ENCODE peak calls at places on chromosomes 3 and 15, in ten cellular contexts. X, L, O, D, V, P, R, W, N and C are unnamed samples.

GRCh38 chr15:65042776-65043322 is 2.3 kb upstream of the SLC51B start:
- DNase-seq in X (no peak), L (no peak), O (no peak), D (no peak), V (no peak), P (no peak), R (no peak), W (no peak), N (peak; percentile 41), C (no peak)

GRCh38 chr3:65569129-65569528 is 469.6 kb downstream of the MAGI1 start:
- DNase-seq in X (no peak), L (no peak), O (no peak), D (no peak), V (no peak), P (no peak), R (no peak), W (no peak), N (no peak), C (no peak)

GRCh38 chr15:48682949-48683651 is 37.6 kb upstream of the FBN1 start:
- DNase-seq in X (no peak), L (no peak), O (peak; percentile 69), D (peak; percentile 29), V (no peak), P (no peak), R (peak; percentile 56), W (peak; percentile 85), N (peak; percentile 26), C (no peak)

GRCh38 chr3:76415384-76415783 is 624.5 kb upstream of the ROBO2 start:
- DNase-seq in X (no peak), L (no peak), O (no peak), D (no peak), V (no peak), P (no peak), R (no peak), W (no peak), N (no peak), C (no peak)

GRCh38 chr3:25536668-25537331 is 108.7 kb downstream of the RARB start:
- DNase-seq in X (no peak), L (no peak), O (no peak), D (no peak), V (no peak), P (no peak), R (no peak), W (no peak), N (no peak), C (no peak)

GRCh38 chr15:90035095-90035834 is 34.1 kb downstream of the ZNF710 start:
- DNase-seq in X (no peak), L (peak; percentile 42), O (peak; percentile 77), D (peak; percentile 51), V (peak; percentile 99), P (no peak), R (peak; percentile 73), W (peak; percentile 77), N (peak; percentile 55), C (no peak)

GRCh38 chr15:68921926-68922325 is 8.4 kb upstream of the SPESP1 start:
- DNase-seq in X (no peak), L (no peak), O (no peak), D (no peak), V (no peak), P (no peak), R (no peak), W (no peak), N (no peak), C (no peak)

GRCh38 chr15:96264801-96265515 is 65.5 kb upstream of the NR2F2 start:
- DNase-seq in X (no peak), L (no peak), O (no peak), D (peak; percentile 64), V (no peak), P (no peak), R (no peak), W (no peak), N (no peak), C (peak; percentile 19)

GRCh38 chr3:157135671-157136396 is 24.1 kb downstream of the CCNL1 start:
- DNase-seq in X (no peak), L (no peak), O (no peak), D (peak; percentile 51), V (no peak), P (peak; percentile 57), R (peak; percentile 45), W (no peak), N (no peak), C (no peak)

GRCh38 chr15:25703726-25704125 is 159.4 kb downstream of the ATP10A start:
- DNase-seq in X (no peak), L (no peak), O (peak; percentile 52), D (no peak), V (no peak), P (no peak), R (no peak), W (no peak), N (no peak), C (no peak)

GRCh38 chr3:157789162-157789561 is 285.9 kb upstream of the VEPH1 start:
- DNase-seq in X (no peak), L (no peak), O (no peak), D (no peak), V (no peak), P (no peak), R (no peak), W (no peak), N (no peak), C (no peak)

GRCh38 chr15:99279290-99279689 is 28.0 kb downstream of the LRRC28 start:
- DNase-seq in X (no peak), L (no peak), O (no peak), D (no peak), V (peak; percentile 33), P (no peak), R (no peak), W (no peak), N (no peak), C (no peak)

GRCh38 chr3:130779031-130779430 is 32.4 kb upstream of the PIK3R4 start:
- DNase-seq in X (no peak), L (no peak), O (no peak), D (no peak), V (no peak), P (no peak), R (no peak), W (no peak), N (no peak), C (no peak)

GRCh38 chr3:55858302-55858701 is 371.2 kb upstream of the WNT5A start:
- DNase-seq in X (no peak), L (no peak), O (no peak), D (no peak), V (no peak), P (no peak), R (no peak), W (no peak), N (no peak), C (no peak)
- TF ChIP-seq POLR2A in X (no peak), L (no peak), O (no peak), D (no peak), V (no peak), P (no peak), R (no peak), W (no peak), N (no peak), C (no peak)

GRCh38 chr3:169771651-169772529 is 1.3 kb upstream of the MYNN start:
- DNase-seq in X (peak; percentile 38), L (peak; percentile 33), O (peak; percentile 61), D (peak; percentile 85), V (peak; percentile 91), P (peak; percentile 56), R (peak; percentile 70), W (peak; percentile 38), N (peak; percentile 48), C (peak; percentile 10)
- TF ChIP-seq POLR2A in X (no peak), L (no peak), O (no peak), D (no peak), V (no peak), P (no peak), R (no peak), W (no peak), N (no peak), C (no peak)

GRCh38 chr15:50353999-50354837 is 780 bp downstream of the GABPB1 start:
- DNase-seq in X (peak; percentile 61), L (peak; percentile 46), O (peak; percentile 72), D (peak; percentile 84), V (peak; percentile 80), P (peak; percentile 27), R (peak; percentile 56), W (peak; percentile 74), N (peak; percentile 67), C (peak; percentile 6)
- TF ChIP-seq POLR2A in X (peak; percentile 57), L (no peak), O (peak; percentile 63), D (no peak), V (peak; percentile 69), P (peak; percentile 48), R (peak; percentile 48), W (peak; percentile 66), N (peak; percentile 80), C (no peak)

GRCh38 chr3:32387512-32387911 is 4.1 kb upstream of the CMTM7 start:
- DNase-seq in X (no peak), L (no peak), O (no peak), D (no peak), V (no peak), P (no peak), R (no peak), W (no peak), N (no peak), C (no peak)

GRCh38 chr3:32395451-32395970 is 3.9 kb downstream of the CMTM7 start:
- DNase-seq in X (no peak), L (no peak), O (no peak), D (no peak), V (no peak), P (no peak), R (no peak), W (no peak), N (no peak), C (no peak)

GRCh38 chr3:32392530-32393302 is 1.1 kb downstream of the CMTM7 start:
- DNase-seq in X (peak; percentile 50), L (peak; percentile 61), O (peak; percentile 73), D (peak; percentile 22), V (peak; percentile 43), P (peak; percentile 57), R (peak; percentile 61), W (no peak), N (peak; percentile 42), C (peak; percentile 17)

GRCh38 chr3:32391643-32392529 is at the start of gene CMTM7:
- DNase-seq in X (peak; percentile 78), L (peak; percentile 73), O (peak; percentile 86), D (peak; percentile 72), V (peak; percentile 81), P (peak; percentile 65), R (peak; percentile 82), W (peak; percentile 85), N (peak; percentile 75), C (peak; percentile 71)
- TF ChIP-seq POLR2A in X (no peak), L (no peak), O (no peak), D (peak; percentile 97), V (peak; percentile 73), P (peak; percentile 58), R (peak; percentile 56), W (peak; percentile 75), N (no peak), C (peak; percentile 75)

DNA sequence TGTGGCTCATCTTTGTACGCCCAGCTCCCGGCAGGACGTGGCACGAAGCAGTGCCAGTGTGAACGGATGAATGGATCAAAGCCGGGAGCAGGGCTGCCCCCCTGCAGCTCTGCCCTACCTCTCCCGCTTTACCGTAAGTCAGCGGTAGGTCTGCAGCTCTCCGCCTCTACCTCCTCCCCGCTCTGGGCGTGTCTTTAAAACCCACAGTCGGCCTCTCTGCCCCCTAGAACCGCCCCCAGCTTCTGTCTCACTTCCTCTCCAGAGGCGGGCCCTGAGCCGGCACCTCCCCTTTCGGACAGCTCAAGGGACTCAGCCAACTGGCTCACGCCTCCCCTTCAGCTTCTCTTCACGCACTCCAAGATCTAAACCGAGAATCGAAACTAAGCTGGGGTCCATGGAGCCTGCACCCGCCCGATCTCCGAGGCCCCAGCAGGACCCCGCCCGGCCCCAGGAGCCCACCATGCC is at the start of gene PML:
- DNase-seq in X (peak; percentile 98), L (peak; percentile 98), O (peak; percentile 98), D (peak; percentile 85), V (peak; percentile 96), P (peak; percentile 97), R (peak; percentile 98), W (peak; percentile 98), N (peak; percentile 98), C (peak; percentile 47)
- TF ChIP-seq POLR2A in X (peak; percentile 80), L (peak; percentile 43), O (no peak), D (peak; percentile 76), V (peak; percentile 60), P (peak; percentile 96), R (peak; percentile 56), W (peak; percentile 79), N (peak; percentile 58), C (peak; percentile 85)